ENCODE peak calls at places on chromosome 2, in four cellular contexts. H, Y, N and W are unnamed samples.

GRCh38 chr2:220270506-220271070 is 643.2 kb downstream of the SLC4A3 start:
- DNase-seq in H (no peak), Y (no peak), N (no peak), W (no peak)

GRCh38 chr2:1858733-1859132 is 114.4 kb upstream of the PXDN start:
- DNase-seq in H (no peak), Y (no peak), N (no peak), W (no peak)

GRCh38 chr2:128303095-128303791 is 15.4 kb downstream of the HS6ST1 start:
- DNase-seq in H (no peak), Y (no peak), N (no peak), W (no peak)

GRCh38 chr2:2324565-2325101 is 6.4 kb downstream of the MYT1L start:
- DNase-seq in H (peak), Y (no peak), N (peak), W (no peak)

GRCh38 chr2:121330921-121331320 is 45.9 kb upstream of the TFCP2L1 start:
- DNase-seq in H (no peak), Y (no peak), N (no peak), W (no peak)

GRCh38 chr2:38191516-38191915 is 115.6 kb upstream of the CYP1B1 start:
- DNase-seq in H (no peak), Y (no peak), N (no peak), W (no peak)

GRCh38 chr2:157419031-157419580 is 24.8 kb downstream of the CYTIP start:
- DNase-seq in H (no peak), Y (no peak), N (no peak), W (no peak)

GRCh38 chr2:204325468-204325867 is 219.8 kb upstream of the PARD3B start:
- DNase-seq in H (peak), Y (peak), N (no peak), W (peak)

GRCh38 chr2:149487189-149487588 is 100.4 kb downstream of the MMADHC start:
- DNase-seq in H (no peak), Y (no peak), N (no peak), W (no peak)

GRCh38 chr2:69196327-69197117 is 183.5 kb downstream of the ANTXR1 start:
- DNase-seq in H (no peak), Y (no peak), N (no peak), W (no peak)

GRCh38 chr2:240419723-240420122 is 15.7 kb upstream of the GPC1 start:
- DNase-seq in H (no peak), Y (no peak), N (no peak), W (no peak)

GRCh38 chr2:224584111-224584764 is 925 bp downstream of the CUL3 start:
- DNase-seq in H (peak), Y (peak), N (no peak), W (peak)

GRCh38 chr2:119113489-119113770 is 45.1 kb downstream of the C1QL2 start:
- DNase-seq in H (no peak), Y (no peak), N (no peak), W (no peak)

GRCh38 chr2:12251121-12251520 is 465.6 kb upstream of the TRIB2 start:
- DNase-seq in H (no peak), Y (no peak), N (no peak), W (no peak)

GRCh38 chr2:215436705-215437570 is 1.1 kb upstream of the FN1 start:
- DNase-seq in H (peak), Y (no peak), N (no peak), W (no peak)

GRCh38 chr2:101204400-101205095 is 48.1 kb upstream of the CNOT11 start:
- DNase-seq in H (no peak), Y (no peak), N (no peak), W (no peak)

GRCh38 chr2:219109468-219109867 is 48.7 kb upstream of the IHH start:
- DNase-seq in H (peak), Y (no peak), N (no peak), W (no peak)

GRCh38 chr2:28280576-28280975 is 112.1 kb upstream of the FOSL2 start:
- DNase-seq in H (no peak), Y (no peak), N (no peak), W (no peak)

GRCh38 chr2:9842487-9843228 is 616 bp upstream of the TAF1B start:
- DNase-seq in H (no peak), Y (no peak), N (no peak), W (no peak)

GRCh38 chr2:153431114-153431513 is 47.4 kb downstream of the RPRM start:
- DNase-seq in H (no peak), Y (no peak), N (no peak), W (no peak)

GRCh38 chr2:20626698-20627471 is 24.0 kb downstream of the HS1BP3 start:
- DNase-seq in H (no peak), Y (no peak), N (peak), W (no peak)

GRCh38 chr2:127646487-127647241 is 711 bp downstream of the GPR17 start:
- DNase-seq in H (no peak), Y (no peak), N (no peak), W (no peak)

GRCh38 chr2:226467221-226467620 is 332.4 kb downstream of the IRS1 start:
- DNase-seq in H (no peak), Y (no peak), N (no peak), W (no peak)

GRCh38 chr2:102346381-102347130 is 9.0 kb upstream of the IL18R1 start:
- DNase-seq in H (no peak), Y (no peak), N (no peak), W (no peak)

GRCh38 chr2:98830573-98831145 is 99.7 kb upstream of the MGAT4A start:
- DNase-seq in H (no peak), Y (no peak), N (no peak), W (no peak)

GRCh38 chr2:219041252-219041651 is at the start of gene CFAP65:
- DNase-seq in H (peak), Y (no peak), N (peak), W (peak)

GRCh38 chr2:17166506-17166905 is 351.7 kb downstream of the RAD51AP2 start:
- DNase-seq in H (no peak), Y (no peak), N (no peak), W (no peak)

GRCh38 chr2:55581435-55581834 is 36.0 kb downstream of the PPP4R3B start:
- DNase-seq in H (peak), Y (no peak), N (no peak), W (no peak)

GRCh38 chr2:101004671-101005325 is 2.7 kb downstream of the RPL31 start:
- DNase-seq in H (no peak), Y (no peak), N (no peak), W (no peak)

GRCh38 chr2:235810297-235810696 is 316.5 kb downstream of the AGAP1 start:
- DNase-seq in H (peak), Y (no peak), N (no peak), W (no peak)
- TF ChIP-seq CTCF in H (no peak), Y (no peak), N (no peak), W (no peak)

GRCh38 chr2:195017890-195018289 is 639.1 kb upstream of the SLC39A10 start:
- DNase-seq in H (peak), Y (no peak), N (no peak), W (no peak)
- H3K27ac ChIP-seq in H (no peak), Y (no peak), N (no peak), W (no peak)

GRCh38 chr2:174606336-174606735 is 8.7 kb upstream of the WIPF1 start:
- DNase-seq in H (no peak), Y (no peak), N (no peak), W (peak)

GRCh38 chr2:174600349-174600748 is 2.7 kb upstream of the WIPF1 start:
- DNase-seq in H (no peak), Y (no peak), N (no peak), W (no peak)

GRCh38 chr2:174602741-174603140 is 5.1 kb upstream of the WIPF1 start:
- DNase-seq in H (no peak), Y (no peak), N (no peak), W (no peak)

GRCh38 chr2:174605687-174606086 is 8.1 kb upstream of the WIPF1 start:
- DNase-seq in H (peak), Y (no peak), N (no peak), W (peak)

DNA sequence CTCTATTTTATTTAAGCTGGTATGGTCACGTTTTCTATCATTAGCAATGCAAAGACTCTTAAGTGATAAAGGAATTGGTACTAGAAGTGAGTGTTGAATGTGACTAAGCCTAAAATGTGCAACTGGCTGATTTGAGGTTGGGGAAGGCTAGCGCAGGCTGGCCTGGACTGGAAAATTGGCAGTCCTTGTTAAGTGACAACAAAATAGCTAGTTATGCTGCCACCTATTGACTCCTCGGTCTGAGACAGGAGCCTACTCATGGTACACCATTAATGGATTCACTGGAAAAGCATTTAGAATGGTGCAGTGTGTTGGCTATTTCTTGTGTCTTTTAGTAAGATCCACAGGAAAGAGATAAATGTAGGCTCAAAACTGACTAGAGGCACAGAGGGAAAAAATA is 5.7 kb upstream of the WIPF1 start:
- DNase-seq in H (peak), Y (peak), N (peak), W (no peak)
- TF ChIP-seq CTCF in H (peak), Y (peak), N (peak), W (peak)

GRCh38 chr2:47013383-47013782 is 97.8 kb upstream of the MCFD2 start:
- DNase-seq in H (no peak), Y (no peak), N (no peak), W (no peak)

GRCh38 chr2:47015730-47016129 is 100.1 kb upstream of the MCFD2 start:
- DNase-seq in H (no peak), Y (no peak), N (no peak), W (no peak)

GRCh38 chr2:47014564-47015051 is 99.0 kb upstream of the MCFD2 start:
- DNase-seq in H (no peak), Y (no peak), N (peak), W (no peak)

GRCh38 chr2:47016172-47016913 is 100.7 kb upstream of the MCFD2 start:
- DNase-seq in H (peak), Y (no peak), N (no peak), W (peak)

GRCh38 chr2:47015206-47015605 is 99.6 kb upstream of the MCFD2 start:
- DNase-seq in H (no peak), Y (no peak), N (no peak), W (peak)
- H3K27ac ChIP-seq in H (no peak), Y (peak), N (peak), W (peak)

GRCh38 chr2:30197570-30197969 is 33.8 kb upstream of the LBH start:
- DNase-seq in H (peak), Y (no peak), N (no peak), W (no peak)
- TF ChIP-seq CTCF in H (peak), Y (no peak), N (no peak), W (no peak)

GRCh38 chr2:171514908-171515582 is 7.2 kb upstream of the CYBRD1 start:
- DNase-seq in H (no peak), Y (no peak), N (no peak), W (no peak)

GRCh38 chr2:171516793-171517192 is 5.5 kb upstream of the CYBRD1 start:
- DNase-seq in H (no peak), Y (no peak), N (no peak), W (no peak)

GRCh38 chr2:171512683-171513082 is 9.6 kb upstream of the CYBRD1 start:
- DNase-seq in H (no peak), Y (no peak), N (no peak), W (no peak)

GRCh38 chr2:171515672-171516298 is 6.5 kb upstream of the CYBRD1 start:
- DNase-seq in H (no peak), Y (no peak), N (no peak), W (peak)

GRCh38 chr2:171513719-171514160 is 8.5 kb upstream of the CYBRD1 start:
- DNase-seq in H (peak), Y (no peak), N (no peak), W (no peak)
- H3K27ac ChIP-seq in H (no peak), Y (no peak), N (no peak), W (no peak)